ENCODE peak calls at places on chromosomes 16 and 17, in seven cellular contexts. O is aorta; P is GM10248; T is GM12865; H is stimulated activated CD8-positive, alpha-beta memory T cell treated with anti-CD3 and anti-CD28 coated beads, Interleukin-2, amount 100 ng/mL, for 1 hour; K is transverse colon; Q is Peyer's patch. G is an unnamed sample.

GRCh38 chr17:5042152-5043022 is 7.2 kb upstream of the SLC52A1 start:
- DNase-seq in Q (peak), P (no peak), H (no peak), T (no peak), K (no peak), O (no peak), G (peak)

GRCh38 chr16:80623376-80623775 is 82.6 kb downstream of the DYNLRB2 start:
- DNase-seq in O (no peak), Q (no peak), H (no peak), K (no peak), T (no peak), P (no peak), G (no peak)

GRCh38 chr17:2940352-2940751 is 123.1 kb downstream of the OR1D5 start:
- DNase-seq in K (no peak), H (no peak), O (peak), Q (no peak), P (no peak), T (no peak), G (no peak)

GRCh38 chr17:82230627-82231311 is 1.9 kb downstream of the SLC16A3 start:
- DNase-seq in P (peak), K (peak), T (peak), O (peak), H (no peak), Q (peak), G (peak)

GRCh38 chr16:1433756-1434155 is 2.9 kb downstream of the PERCC1 start:
- DNase-seq in T (no peak), Q (no peak), O (no peak), K (no peak), H (no peak), P (no peak), G (no peak)

GRCh38 chr17:50168319-50168718 is 2.5 kb downstream of the SGCA start:
- DNase-seq in T (no peak), O (peak), K (no peak), Q (no peak), H (no peak), P (no peak), G (no peak)

GRCh38 chr17:56707312-56708219 is 114.1 kb downstream of the NOG start:
- DNase-seq in P (no peak), T (no peak), O (no peak), K (no peak), Q (no peak), H (no peak), G (no peak)

GRCh38 chr17:44193326-44194084 is 6.2 kb downstream of the ATXN7L3 start:
- DNase-seq in P (no peak), H (no peak), T (no peak), K (no peak), O (no peak), Q (no peak), G (no peak)

GRCh38 chr17:82972836-82973372 is 106.5 kb upstream of the METRNL start:
- DNase-seq in K (no peak), Q (no peak), T (peak), P (no peak), H (no peak), O (no peak), G (no peak)

GRCh38 chr17:65535777-65536572 is 25.5 kb downstream of the AXIN2 start:
- DNase-seq in O (peak), K (no peak), H (no peak), T (no peak), Q (no peak), P (no peak), G (no peak)

G was measured in activated CD8-positive, alpha-beta T cell treated with anti-CD3 and anti-CD28 coated beads, Interleukin-2, amount 10 ng/mL, durations not matched to agents 7 days and 5 days.